ENCODE peak calls at places on chromosomes 6 and 20, in five cellular contexts. D, L, Z, U and R are unnamed samples.

GRCh38 chr20:59908855-59909254 is 24.6 kb downstream of the SYCP2 start:
- DNase-seq in D (no peak), L (no peak), Z (no peak), U (no peak), R (peak; percentile 4)

GRCh38 chr6:83057705-83058321 is 7.8 kb downstream of the UBE3D start:
- DNase-seq in D (no peak), L (peak; percentile 56), Z (peak; percentile 55), U (peak; percentile 65), R (peak; percentile 64)

GRCh38 chr6:16821834-16822264 is 60.6 kb upstream of the ATXN1 start:
- DNase-seq in D (no peak), L (no peak), Z (no peak), U (no peak), R (no peak)

GRCh38 chr6:138161434-138162103 is at the start of gene ARFGEF3:
- DNase-seq in D (peak; percentile 7), L (peak; percentile 14), Z (no peak), U (peak; percentile 66), R (peak; percentile 37)

GRCh38 chr6:149963212-149963461 is 606 bp upstream of the ULBP1 start:
- DNase-seq in D (no peak), L (no peak), Z (peak; percentile 59), U (peak; percentile 89), R (peak; percentile 83)

GRCh38 chr6:34146021-34146782 is at the start of gene GRM4:
- DNase-seq in D (no peak), L (no peak), Z (no peak), U (no peak), R (no peak)

GRCh38 chr6:26270903-26271639 is 93.9 kb upstream of the BTN3A2 start:
- DNase-seq in D (peak; percentile 72), L (peak; percentile 83), Z (peak; percentile 93), U (peak; percentile 98), R (peak; percentile 91)

GRCh38 chr6:5763407-5763806 is 243.3 kb downstream of the NRN1 start:
- DNase-seq in D (no peak), L (peak; percentile 72), Z (no peak), U (peak; percentile 77), R (peak; percentile 61)

GRCh38 chr6:50087231-50087954 is 37.7 kb upstream of the DEFB112 start:
- DNase-seq in D (peak; percentile 13), L (peak; percentile 48), Z (peak; percentile 57), U (peak; percentile 85), R (peak; percentile 88)

GRCh38 chr20:60283281-60283680 is 325.1 kb downstream of the CDH26 start:
- DNase-seq in D (no peak), L (peak; percentile 11), Z (no peak), U (peak; percentile 28), R (no peak)

GRCh38 chr6:24329451-24329850 is 28.4 kb downstream of the DCDC2 start:
- DNase-seq in D (no peak), L (no peak), Z (no peak), U (peak; percentile 40), R (no peak)

GRCh38 chr6:61622601-61623000 is 663.4 kb downstream of the KHDRBS2 start:
- DNase-seq in D (no peak), L (no peak), Z (no peak), U (no peak), R (no peak)

GRCh38 chr20:14866841-14867514 is 529.6 kb upstream of the FLRT3 start:
- DNase-seq in D (no peak), L (no peak), Z (no peak), U (no peak), R (no peak)

GRCh38 chr20:19775353-19776201 is 17.5 kb downstream of the RIN2 start:
- DNase-seq in D (no peak), L (no peak), Z (no peak), U (peak; percentile 59), R (peak; percentile 96)

GRCh38 chr6:5838656-5839396 is 167.9 kb downstream of the NRN1 start:
- DNase-seq in D (no peak), L (no peak), Z (no peak), U (no peak), R (no peak)

GRCh38 chr6:44126320-44127149 is 717 bp downstream of the MRPL14 start:
- DNase-seq in D (peak; percentile 57), L (peak; percentile 77), Z (peak; percentile 64), U (peak; percentile 88), R (peak; percentile 83)